ENCODE peak calls at places on chromosomes 6 and 20, in seven cellular contexts. W is breast epithelium, N is transverse colon, U is stomach, G is esophagus muscularis mucosa, C is prostate gland, Q is sigmoid colon. O is an unnamed sample.

GRCh38 chr6:167572841-167573271 is 248.0 kb downstream of the TTLL2 start:
- DNase-seq in W (peak; percentile 30), N (no peak), U (no peak), G (peak; percentile 91), C (no peak), Q (peak; percentile 63), O (no peak)

GRCh38 chr6:136863752-136864151 is 41.4 kb downstream of the PEX7 start:
- DNase-seq in W (no peak), N (no peak), U (no peak), G (no peak), C (no peak), Q (no peak), O (no peak)

GRCh38 chr6:42423244-42423643 is 28.5 kb downstream of the TRERF1 start:
- DNase-seq in W (no peak), N (no peak), U (no peak), G (no peak), C (no peak), Q (no peak), O (no peak)

GRCh38 chr20:11207749-11208502 is 534.1 kb upstream of the JAG1 start:
- DNase-seq in W (no peak), N (no peak), U (peak; percentile 67), G (no peak), C (no peak), Q (no peak), O (no peak)

GRCh38 chr6:41167173-41167963 is 4.5 kb upstream of the TREM2 start:
- DNase-seq in W (no peak), N (no peak), U (no peak), G (peak; percentile 86), C (no peak), Q (no peak), O (no peak)

GRCh38 chr6:7166410-7167293 is 58.9 kb downstream of the RREB1 start:
- DNase-seq in W (no peak), N (peak; percentile 54), U (no peak), G (no peak), C (no peak), Q (no peak), O (no peak)

GRCh38 chr6:9405369-9405768 is 970.0 kb upstream of the SLC35B3 start:
- DNase-seq in W (no peak), N (no peak), U (no peak), G (no peak), C (no peak), Q (no peak), O (no peak)

GRCh38 chr20:23142162-23143050 is 56.3 kb upstream of the CD93 start:
- DNase-seq in W (no peak), N (no peak), U (no peak), G (no peak), C (no peak), Q (peak; percentile 62), O (peak; percentile 2)

GRCh38 chr6:138614151-138614550 is 114.9 kb upstream of the NHSL1 start:
- DNase-seq in W (no peak), N (no peak), U (no peak), G (no peak), C (no peak), Q (no peak), O (no peak)

GRCh38 chr6:106046116-106046853 is 39.9 kb upstream of the PRDM1 start:
- DNase-seq in W (no peak), N (no peak), U (no peak), G (no peak), C (no peak), Q (no peak), O (no peak)

GRCh38 chr6:71478834-71479541 is 190.4 kb downstream of the OGFRL1 start:
- DNase-seq in W (no peak), N (no peak), U (no peak), G (no peak), C (no peak), Q (no peak), O (no peak)

GRCh38 chr6:37126554-37126906 is 43.4 kb upstream of the PIM1 start:
- DNase-seq in W (no peak), N (no peak), U (no peak), G (no peak), C (no peak), Q (no peak), O (no peak)

GRCh38 chr6:45920819-45921511 is 94.7 kb downstream of the CLIC5 start:
- DNase-seq in W (no peak), N (no peak), U (no peak), G (no peak), C (no peak), Q (no peak), O (no peak)

GRCh38 chr6:139373154-139373927 is 1.1 kb downstream of the CITED2 start:
- DNase-seq in W (peak; percentile 66), N (peak; percentile 74), U (peak; percentile 75), G (peak; percentile 92), C (peak; percentile 41), Q (peak; percentile 82), O (peak; percentile 66)

GRCh38 chr6:147222160-147222838 is 18.1 kb downstream of the STXBP5 start:
- DNase-seq in W (no peak), N (no peak), U (no peak), G (no peak), C (no peak), Q (no peak), O (no peak)

GRCh38 chr6:4941782-4942672 is 61.8 kb downstream of the RPP40 start:
- DNase-seq in W (no peak), N (no peak), U (no peak), G (no peak), C (no peak), Q (no peak), O (peak; percentile 45)

GRCh38 chr6:112480551-112480950 is 133.4 kb downstream of the RFPL4B start:
- DNase-seq in W (no peak), N (no peak), U (no peak), G (no peak), C (no peak), Q (no peak), O (no peak)

GRCh38 chr6:12479885-12480284 is 189.7 kb downstream of the EDN1 start:
- DNase-seq in W (no peak), N (no peak), U (no peak), G (no peak), C (no peak), Q (no peak), O (no peak)

GRCh38 chr6:90375681-90376439 is 79.2 kb upstream of the BACH2 start:
- DNase-seq in W (no peak), N (no peak), U (no peak), G (no peak), C (peak; percentile 20), Q (no peak), O (peak; percentile 23)

GRCh38 chr6:111992851-111993250 is 61.1 kb upstream of the CCN6 start:
- DNase-seq in W (no peak), N (no peak), U (no peak), G (no peak), C (no peak), Q (no peak), O (no peak)

GRCh38 chr6:31900917-31901414 is 920 bp downstream of the ZBTB12 start:
- DNase-seq in W (no peak), N (peak; percentile 28), U (no peak), G (no peak), C (no peak), Q (no peak), O (no peak)

GRCh38 chr6:31901415-31901952 is 402 bp downstream of the ZBTB12 start:
- DNase-seq in W (no peak), N (peak; percentile 68), U (peak; percentile 57), G (no peak), C (peak; percentile 48), Q (peak; percentile 86), O (peak; percentile 41)

GRCh38 chr6:31899882-31900722 is 1.8 kb downstream of the ZBTB12 start:
- DNase-seq in W (no peak), N (no peak), U (no peak), G (no peak), C (no peak), Q (no peak), O (no peak)

GRCh38 chr6:31903957-31904356 is 2.1 kb upstream of the ZBTB12 start:
- DNase-seq in W (no peak), N (no peak), U (no peak), G (no peak), C (no peak), Q (no peak), O (no peak)

DNA sequence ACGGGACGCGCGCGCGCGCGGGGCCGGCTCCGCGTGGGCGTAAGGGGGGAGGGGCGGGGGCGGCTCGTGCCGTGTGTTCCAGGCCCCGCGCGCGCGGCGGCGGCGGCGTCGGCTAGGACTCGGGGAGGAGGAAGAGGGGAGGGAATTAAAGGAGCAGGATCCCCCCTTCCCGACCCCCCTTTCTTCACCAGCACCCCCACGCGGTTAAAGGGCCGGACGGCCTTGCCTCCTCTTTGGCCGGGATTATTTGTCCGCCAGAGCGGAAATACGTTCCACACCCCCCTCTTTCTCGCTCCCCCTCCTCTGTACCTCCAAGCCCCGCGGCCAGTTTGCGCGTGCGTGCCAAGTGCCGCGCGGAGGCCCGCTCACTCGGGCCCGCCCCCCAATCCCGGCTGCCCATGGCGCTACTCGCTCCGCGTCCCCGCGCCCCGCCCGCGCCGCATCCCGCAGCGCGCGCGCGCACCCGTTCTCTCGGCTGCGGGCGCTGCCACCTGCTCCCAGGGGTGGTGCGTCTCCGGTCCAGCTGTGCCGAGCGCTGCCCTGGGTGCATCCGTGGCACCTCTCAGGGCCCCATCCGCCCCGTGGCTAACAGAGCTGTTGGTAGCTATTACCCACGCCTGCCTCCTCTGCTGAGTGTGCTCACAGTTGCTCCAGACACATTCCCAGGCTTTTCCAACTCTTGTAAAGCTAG is at the start of gene ZBTB12:
- DNase-seq in W (peak; percentile 93), N (peak; percentile 94), U (peak; percentile 93), G (peak; percentile 96), C (peak; percentile 92), Q (peak; percentile 98), O (peak; percentile 93)
- TF ChIP-seq POLR2AphosphoS5 in W (peak; percentile 54), N (peak; percentile 71), U (peak; percentile 47), G (peak; percentile 84), C (peak; percentile 56), Q (peak; percentile 55), O (peak; percentile 41)

GRCh38 chr6:22027226-22027725 is 269.6 kb downstream of the PRL start:
- DNase-seq in W (no peak), N (no peak), U (no peak), G (peak; percentile 66), C (no peak), Q (no peak), O (no peak)
- H3K4me1 ChIP-seq in W (no peaks in the 10 kb centered on the region), N (peaks cover 8% of the 10 kb centered on the region), U (no peaks in the 10 kb centered on the region), G (peaks cover 10% of the 10 kb centered on the region), C (no peaks in the 10 kb centered on the region), Q (peaks cover 29% of the 10 kb centered on the region), O (peaks cover 36% of the 10 kb centered on the region)

GRCh38 chr6:158796353-158796752 is 22.8 kb downstream of the EZR start:
- DNase-seq in W (no peak), N (no peak), U (peak; percentile 20), G (no peak), C (no peak), Q (no peak), O (no peak)
- TF ChIP-seq POLR2AphosphoS5 in W (no peak), N (no peak), U (no peak), G (no peak), C (no peak), Q (no peak), O (no peak)

DNA sequence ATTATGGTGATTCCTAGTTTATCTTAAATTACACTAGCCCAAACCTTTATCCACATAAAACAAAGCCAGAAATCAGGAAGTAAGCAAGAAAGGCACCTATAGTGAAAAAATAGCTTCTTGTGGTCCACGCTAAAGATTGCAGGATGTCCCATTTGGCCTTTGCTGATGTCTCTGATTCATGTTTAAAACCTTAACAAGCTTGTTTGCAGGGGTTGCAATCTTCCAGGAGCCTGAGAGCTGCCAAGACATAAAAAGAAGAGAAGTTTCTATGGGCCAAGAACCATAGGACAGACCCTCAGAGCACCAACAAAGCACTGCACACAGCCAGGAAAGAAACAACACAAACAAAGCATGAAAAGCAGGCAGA is 49.5 kb downstream of the ADAT2 start:
- DNase-seq in W (no peak), N (no peak), U (no peak), G (no peak), C (no peak), Q (no peak), O (no peak)
- H3K4me1 ChIP-seq in W (no peaks in the 10 kb centered on the region), N (peaks cover 3% of the 10 kb centered on the region), U (peaks cover 7% of the 10 kb centered on the region), G (no peaks in the 10 kb centered on the region), C (no peaks in the 10 kb centered on the region), Q (no peaks in the 10 kb centered on the region), O (peaks cover 12% of the 10 kb centered on the region)

GRCh38 chr6:108948252-108948651 is 100.0 kb downstream of the ARMC2 start:
- DNase-seq in W (no peak), N (no peak), U (peak; percentile 50), G (peak; percentile 87), C (peak; percentile 65), Q (no peak), O (no peak)
- TF ChIP-seq POLR2AphosphoS5 in W (no peak), N (no peak), U (no peak), G (no peak), C (peak; percentile 72), Q (no peak), O (no peak)